ENCODE peak calls at places on chromosomes 1 and 21, in four cellular contexts. S is H1, P is HCT116, W is K562. C is an unnamed sample.

GRCh38 chr1:84363622-84364021 is 34.7 kb upstream of the DNASE2B start:
- DNase-seq in S (no peak), P (no peak), W (no peak), C (no peak)

GRCh38 chr1:89609781-89610456 is 23.0 kb upstream of the LRRC8C start:
- DNase-seq in S (no peak), P (no peak), W (no peak), C (no peak)

GRCh38 chr1:169109561-169110134 is 3.2 kb downstream of the ATP1B1 start:
- DNase-seq in S (no peak), P (peak; percentile 88), W (no peak), C (no peak)

GRCh38 chr1:19597463-19598309 is 46.4 kb upstream of the NBL1 start:
- DNase-seq in S (no peak), P (peak; percentile 19), W (no peak), C (peak; percentile 1)

GRCh38 chr1:78003070-78003751 is 1.5 kb upstream of the DNAJB4 start:
- DNase-seq in S (no peak), P (no peak), W (peak; percentile 19), C (no peak)

GRCh38 chr1:39776886-39777683 is 5.9 kb upstream of the OXCT2 start:
- DNase-seq in S (no peak), P (no peak), W (no peak), C (no peak)

GRCh38 chr1:31848381-31848897 is 32.6 kb upstream of the SPOCD1 start:
- DNase-seq in S (no peak), P (no peak), W (no peak), C (no peak)

GRCh38 chr21:40049959-40050290 is 182.7 kb downstream of the PCP4 start:
- DNase-seq in S (no peak), P (no peak), W (no peak), C (peak; percentile 49)

GRCh38 chr1:182520746-182521145 is 68.3 kb downstream of the RNASEL start:
- DNase-seq in S (no peak), P (no peak), W (no peak), C (no peak)

GRCh38 chr1:110471131-110471530 is 20.2 kb downstream of the PROK1 start:
- DNase-seq in S (no peak), P (peak; percentile 63), W (no peak), C (no peak)

GRCh38 chr1:93078935-93079654 is at the start of gene MTF2:
- DNase-seq in S (peak; percentile 98), P (peak; percentile 93), W (peak; percentile 89), C (peak; percentile 98)

GRCh38 chr1:206939841-206940587 is 6.3 kb downstream of the PIGR start:
- DNase-seq in S (no peak), P (no peak), W (no peak), C (no peak)

GRCh38 chr1:53379662-53380002 is 51.8 kb upstream of the LRP8 start:
- DNase-seq in S (peak; percentile 32), P (no peak), W (no peak), C (no peak)

GRCh38 chr1:55209247-55209646 is 5.9 kb downstream of the USP24 start:
- DNase-seq in S (no peak), P (no peak), W (no peak), C (no peak)

GRCh38 chr1:147273409-147274307 is 31.2 kb downstream of the CHD1L start:
- DNase-seq in S (no peak), P (peak; percentile 29), W (peak; percentile 71), C (peak; percentile 57)

GRCh38 chr1:161080391-161081150 is 8.8 kb downstream of the NECTIN4 start:
- DNase-seq in S (no peak), P (no peak), W (no peak), C (no peak)

GRCh38 chr21:40118527-40118926 is 251.3 kb downstream of the PCP4 start:
- DNase-seq in S (no peak), P (no peak), W (no peak), C (no peak)

GRCh38 chr1:15916417-15916816 is 59.5 kb downstream of the ZBTB17 start:
- DNase-seq in S (no peak), P (no peak), W (no peak), C (no peak)

GRCh38 chr1:108729481-108729880 is 16.8 kb downstream of the FNDC7 start:
- DNase-seq in S (no peak), P (no peak), W (no peak), C (no peak)

GRCh38 chr1:45954401-45954847 is 151.0 kb downstream of the MAST2 start:
- DNase-seq in S (no peak), P (peak; percentile 4), W (no peak), C (no peak)

GRCh38 chr1:225896937-225897549 is 8.1 kb upstream of the LEFTY1 start:
- DNase-seq in S (no peak), P (peak; percentile 10), W (peak; percentile 38), C (no peak)

GRCh38 chr1:155947741-155948140 is 6.3 kb downstream of the RXFP4 start:
- DNase-seq in S (no peak), P (no peak), W (no peak), C (no peak)

GRCh38 chr1:34684246-34684645 is 70.6 kb upstream of the GJB5 start:
- DNase-seq in S (peak; percentile 56), P (no peak), W (no peak), C (peak; percentile 71)

GRCh38 chr1:54376085-54377039 is 29.8 kb downstream of the SSBP3 start:
- DNase-seq in S (no peak), P (peak; percentile 13), W (peak; percentile 81), C (no peak)

GRCh38 chr1:43447891-43448708 is 5.6 kb downstream of the HYI start:
- DNase-seq in S (no peak), P (no peak), W (no peak), C (no peak)

GRCh38 chr1:48232722-48233121 is 10.2 kb downstream of the SLC5A9 start:
- DNase-seq in S (no peak), P (no peak), W (no peak), C (no peak)

GRCh38 chr1:175673236-175674150 is 69.9 kb downstream of the TNR start:
- DNase-seq in S (no peak), P (no peak), W (no peak), C (peak; percentile 57)

GRCh38 chr1:88061106-88061829 is 622.8 kb upstream of the PKN2 start:
- DNase-seq in S (no peak), P (peak; percentile 61), W (no peak), C (peak; percentile 46)

GRCh38 chr21:32576011-32576410 is 9.3 kb downstream of the TCP10L start:
- DNase-seq in S (no peak), P (no peak), W (no peak), C (no peak)
- H3K9ac ChIP-seq in S (no peak overlapping the region), P (no peak overlapping the region), W (no peak overlapping the region), C (no peak overlapping the region)

GRCh38 chr1:230011333-230012092 is 55.5 kb upstream of the GALNT2 start:
- DNase-seq in S (no peak), P (no peak), W (no peak), C (no peak)

GRCh38 chr1:230020451-230020850 is 46.6 kb upstream of the GALNT2 start:
- DNase-seq in S (no peak), P (no peak), W (no peak), C (no peak)

GRCh38 chr1:230012093-230012393 is 55.0 kb upstream of the GALNT2 start:
- DNase-seq in S (no peak), P (no peak), W (no peak), C (no peak)

GRCh38 chr1:230012742-230013141 is 54.3 kb upstream of the GALNT2 start:
- DNase-seq in S (no peak), P (no peak), W (no peak), C (no peak)

GRCh38 chr1:230016139-230016538 is 50.9 kb upstream of the GALNT2 start:
- DNase-seq in S (no peak), P (no peak), W (no peak), C (no peak)
- TF ChIP-seq ZNF274 in S (no peak), P (no peak), W (no peak), C (no peak)

DNA sequence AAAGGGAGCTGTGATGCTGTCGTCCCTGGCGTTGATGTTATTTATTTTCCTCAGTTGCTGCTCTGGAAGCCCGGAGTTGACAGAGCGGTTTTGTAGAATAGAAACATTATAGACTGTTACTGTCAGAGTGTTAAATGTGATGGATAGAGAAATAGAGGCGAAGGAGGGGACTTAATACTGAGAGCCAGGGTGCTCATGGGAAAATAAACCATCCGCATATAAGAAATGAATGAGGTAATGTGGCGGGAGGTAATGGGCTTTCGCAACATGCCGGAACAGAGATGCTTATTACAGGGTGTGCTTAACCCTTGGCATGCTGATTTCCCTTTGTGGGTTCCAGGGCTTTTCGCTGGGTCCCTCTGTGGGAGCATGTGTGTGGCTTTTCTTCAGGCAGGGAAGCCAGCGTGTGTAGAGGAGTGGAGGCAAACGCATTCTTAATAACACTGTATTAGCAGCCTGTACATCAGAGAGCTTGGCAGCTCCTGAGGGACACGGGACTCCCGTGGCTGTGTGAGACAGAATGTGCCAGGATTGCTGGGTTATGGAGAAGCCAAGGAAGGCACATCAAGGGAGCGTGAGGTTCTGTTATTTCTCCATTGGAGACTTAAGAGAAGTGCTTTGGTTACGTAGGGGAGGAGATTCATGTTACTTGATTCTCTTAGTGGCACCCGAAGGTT is 141.0 kb downstream of the PBX1 start:
- DNase-seq in S (no peak), P (no peak), W (no peak), C (no peak)
- H3K9ac ChIP-seq in S (no peak overlapping the region), P (no peak overlapping the region), W (no peak overlapping the region), C (no peak overlapping the region)

GRCh38 chr1:177048314-177049069 is 116.0 kb downstream of the ASTN1 start:
- DNase-seq in S (no peak), P (no peak), W (no peak), C (no peak)
- TF ChIP-seq ZNF274 in S (no peak), P (no peak), W (no peak), C (no peak)

DNA sequence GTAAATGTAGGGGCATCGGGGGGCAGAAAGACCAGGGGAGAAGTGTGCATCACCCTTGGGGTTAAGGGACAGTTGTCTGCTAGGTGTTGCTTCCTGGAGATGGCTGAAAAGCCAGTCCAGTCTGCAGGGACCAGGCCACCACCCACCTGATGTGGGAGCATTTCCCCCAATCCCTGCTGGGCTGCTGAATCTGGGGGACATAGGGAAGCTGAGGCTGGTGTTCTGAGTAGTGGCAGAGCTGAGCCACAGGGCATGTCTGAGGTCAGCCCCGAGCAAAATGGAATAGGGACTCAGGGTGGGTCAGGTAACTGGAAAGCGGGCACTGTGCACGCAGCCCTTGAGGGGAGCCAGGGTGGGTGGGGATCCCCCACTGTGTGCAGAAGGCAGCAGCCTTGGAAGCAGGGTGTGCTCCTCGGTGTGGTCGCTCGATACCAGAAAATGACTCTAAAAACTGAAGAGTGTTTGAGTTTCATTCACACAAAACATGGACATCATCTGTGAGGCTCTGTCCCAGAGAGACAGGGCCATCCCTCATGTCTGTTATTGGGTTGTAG is 2.4 kb upstream of the CCNL2 start:
- DNase-seq in S (no peak), P (no peak), W (no peak), C (no peak)
- H3K9ac ChIP-seq in S (no peak overlapping the region), P (no peak overlapping the region), W (peak overlapping the region; percentile 99), C (peak overlapping the region; percentile 98)

DNA sequence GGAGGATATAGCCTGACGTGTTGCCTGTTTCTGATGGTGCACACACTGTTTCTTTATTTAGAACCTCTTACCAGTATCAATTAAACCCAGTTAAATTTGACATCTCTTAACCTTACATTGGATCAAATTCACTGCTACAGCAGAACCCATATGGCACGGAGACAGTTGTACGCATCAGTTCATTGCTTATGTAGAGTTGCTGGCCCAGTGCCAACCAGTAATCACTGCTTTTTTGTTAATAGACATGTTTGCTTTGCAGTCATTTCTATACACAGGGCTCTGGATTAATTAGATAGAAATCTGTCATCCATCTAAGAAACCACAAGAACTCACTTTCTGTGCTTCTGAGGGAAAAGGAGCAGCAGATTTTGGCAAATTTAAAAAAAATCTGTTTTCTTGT is 154.0 kb downstream of the RWDD3 start:
- DNase-seq in S (no peak), P (no peak), W (no peak), C (no peak)
- TF ChIP-seq ZNF274 in S (no peak), P (no peak), W (no peak), C (no peak)